ENCODE peak calls at places on chromosomes 16 and 17, in nine cellular contexts. One of them, this sample, is unnamed.

GRCh38 chr16:15643453-15644305 is 725 bp upstream of the MARF1 start:
- DNase-seq in lower leg skin: no peak
- DNase-seq in fibroblast of mammary gland: peak; percentile 66
- DNase-seq in suprapubic skin: no peak
- DNase-seq in NB4: peak; percentile 70
- DNase-seq in dorsolateral prefrontal cortex: no peak
- DNase-seq in left lung: no peak
- DNase-seq in fibroblast of the aortic adventitia: peak; percentile 79
- DNase-seq in Caco-2: no peak
- DNase-seq in this sample: no peak

GRCh38 chr16:48487287-48487686 is 102.1 kb upstream of the SIAH1 start:
- DNase-seq in lower leg skin: no peak
- DNase-seq in fibroblast of mammary gland: peak; percentile 19
- DNase-seq in suprapubic skin: no peak
- DNase-seq in NB4: no peak
- DNase-seq in dorsolateral prefrontal cortex: no peak
- DNase-seq in left lung: no peak
- DNase-seq in fibroblast of the aortic adventitia: no peak
- DNase-seq in Caco-2: no peak
- DNase-seq in this sample: no peak

GRCh38 chr16:85569615-85570212 is 43.4 kb upstream of the GSE1 start:
- DNase-seq in lower leg skin: no peak
- DNase-seq in fibroblast of mammary gland: peak; percentile 62
- DNase-seq in suprapubic skin: no peak
- DNase-seq in NB4: peak; percentile 92
- DNase-seq in dorsolateral prefrontal cortex: no peak
- DNase-seq in left lung: peak; percentile 64
- DNase-seq in fibroblast of the aortic adventitia: no peak
- DNase-seq in Caco-2: no peak
- DNase-seq in this sample: peak; percentile 78

GRCh38 chr17:74231846-74232713 is 18.7 kb downstream of the TTYH2 start:
- DNase-seq in lower leg skin: no peak
- DNase-seq in fibroblast of mammary gland: no peak
- DNase-seq in suprapubic skin: no peak
- DNase-seq in NB4: no peak
- DNase-seq in dorsolateral prefrontal cortex: no peak
- DNase-seq in left lung: no peak
- DNase-seq in fibroblast of the aortic adventitia: no peak
- DNase-seq in Caco-2: no peak
- DNase-seq in this sample: no peak

GRCh38 chr16:57628008-57628781 is at the start of gene ADGRG1:
- DNase-seq in lower leg skin: peak; percentile 93
- DNase-seq in fibroblast of mammary gland: peak; percentile 94
- DNase-seq in suprapubic skin: peak; percentile 82
- DNase-seq in NB4: peak; percentile 86
- DNase-seq in dorsolateral prefrontal cortex: peak; percentile 94
- DNase-seq in left lung: peak; percentile 76
- DNase-seq in fibroblast of the aortic adventitia: peak; percentile 94
- DNase-seq in Caco-2: no peak
- DNase-seq in this sample: no peak

GRCh38 chr17:36136031-36136430 is 32.4 kb downstream of the CCL4 start:
- DNase-seq in lower leg skin: peak; percentile 37
- DNase-seq in fibroblast of mammary gland: no peak
- DNase-seq in suprapubic skin: no peak
- DNase-seq in NB4: peak; percentile 63
- DNase-seq in dorsolateral prefrontal cortex: no peak
- DNase-seq in left lung: no peak
- DNase-seq in fibroblast of the aortic adventitia: no peak
- DNase-seq in Caco-2: no peak
- DNase-seq in this sample: no peak

GRCh38 chr16:66429290-66429962 is 2.3 kb downstream of the BEAN1 start:
- DNase-seq in lower leg skin: peak; percentile 74
- DNase-seq in fibroblast of mammary gland: no peak
- DNase-seq in suprapubic skin: no peak
- DNase-seq in NB4: no peak
- DNase-seq in dorsolateral prefrontal cortex: no peak
- DNase-seq in left lung: no peak
- DNase-seq in fibroblast of the aortic adventitia: no peak
- DNase-seq in Caco-2: no peak
- DNase-seq in this sample: no peak

GRCh38 chr17:19911033-19911432 is 43.3 kb upstream of the ULK2 start:
- DNase-seq in lower leg skin: no peak
- DNase-seq in fibroblast of mammary gland: no peak
- DNase-seq in suprapubic skin: no peak
- DNase-seq in NB4: no peak
- DNase-seq in dorsolateral prefrontal cortex: no peak
- DNase-seq in left lung: no peak
- DNase-seq in fibroblast of the aortic adventitia: no peak
- DNase-seq in Caco-2: no peak
- DNase-seq in this sample: no peak

GRCh38 chr16:86029131-86029741 is 130.3 kb downstream of the IRF8 start:
- DNase-seq in lower leg skin: peak; percentile 84
- DNase-seq in fibroblast of mammary gland: peak; percentile 13
- DNase-seq in suprapubic skin: peak; percentile 60
- DNase-seq in NB4: peak; percentile 47
- DNase-seq in dorsolateral prefrontal cortex: no peak
- DNase-seq in left lung: peak; percentile 29
- DNase-seq in fibroblast of the aortic adventitia: peak; percentile 30
- DNase-seq in Caco-2: peak; percentile 54
- DNase-seq in this sample: no peak

GRCh38 chr16:81779540-81780320 is 639 bp downstream of the PLCG2 start:
- DNase-seq in lower leg skin: peak; percentile 88
- DNase-seq in fibroblast of mammary gland: no peak
- DNase-seq in suprapubic skin: peak; percentile 63
- DNase-seq in NB4: peak; percentile 69
- DNase-seq in dorsolateral prefrontal cortex: no peak
- DNase-seq in left lung: peak; percentile 67
- DNase-seq in fibroblast of the aortic adventitia: no peak
- DNase-seq in Caco-2: no peak
- DNase-seq in this sample: no peak

GRCh38 chr16:19879241-19879792 is 5.3 kb downstream of the GPRC5B start:
- DNase-seq in lower leg skin: no peak
- DNase-seq in fibroblast of mammary gland: no peak
- DNase-seq in suprapubic skin: no peak
- DNase-seq in NB4: no peak
- DNase-seq in dorsolateral prefrontal cortex: peak; percentile 83
- DNase-seq in left lung: no peak
- DNase-seq in fibroblast of the aortic adventitia: peak; percentile 23
- DNase-seq in Caco-2: peak; percentile 53
- DNase-seq in this sample: no peak

GRCh38 chr17:21286771-21287702 is 2.5 kb downstream of the MAP2K3 start:
- DNase-seq in lower leg skin: peak; percentile 87
- DNase-seq in fibroblast of mammary gland: no peak
- DNase-seq in suprapubic skin: peak; percentile 71
- DNase-seq in NB4: peak; percentile 15
- DNase-seq in dorsolateral prefrontal cortex: no peak
- DNase-seq in left lung: peak; percentile 70
- DNase-seq in fibroblast of the aortic adventitia: no peak
- DNase-seq in Caco-2: no peak
- DNase-seq in this sample: no peak

GRCh38 chr16:48126801-48127644 is 28.8 kb downstream of the ABCC12 start:
- DNase-seq in lower leg skin: no peak
- DNase-seq in fibroblast of mammary gland: peak; percentile 98
- DNase-seq in suprapubic skin: no peak
- DNase-seq in NB4: peak; percentile 15
- DNase-seq in dorsolateral prefrontal cortex: no peak
- DNase-seq in left lung: peak; percentile 81
- DNase-seq in fibroblast of the aortic adventitia: peak; percentile 98
- DNase-seq in Caco-2: no peak
- DNase-seq in this sample: no peak

GRCh38 chr16:50273888-50274770 is 7.8 kb downstream of the ADCY7 start:
- DNase-seq in lower leg skin: no peak
- DNase-seq in fibroblast of mammary gland: no peak
- DNase-seq in suprapubic skin: peak; percentile 59
- DNase-seq in NB4: peak; percentile 94
- DNase-seq in dorsolateral prefrontal cortex: peak; percentile 41
- DNase-seq in left lung: peak; percentile 68
- DNase-seq in fibroblast of the aortic adventitia: no peak
- DNase-seq in Caco-2: no peak
- DNase-seq in this sample: peak; percentile 81

GRCh38 chr16:50272111-50272571 is 5.8 kb downstream of the ADCY7 start:
- DNase-seq in lower leg skin: no peak
- DNase-seq in fibroblast of mammary gland: no peak
- DNase-seq in suprapubic skin: peak; percentile 46
- DNase-seq in NB4: no peak
- DNase-seq in dorsolateral prefrontal cortex: peak; percentile 32
- DNase-seq in left lung: peak; percentile 47
- DNase-seq in fibroblast of the aortic adventitia: no peak
- DNase-seq in Caco-2: no peak
- DNase-seq in this sample: no peak

GRCh38 chr16:50274771-50275415 is 8.5 kb downstream of the ADCY7 start:
- DNase-seq in lower leg skin: no peak
- DNase-seq in fibroblast of mammary gland: no peak
- DNase-seq in suprapubic skin: peak; percentile 56
- DNase-seq in NB4: no peak
- DNase-seq in dorsolateral prefrontal cortex: peak; percentile 13
- DNase-seq in left lung: peak; percentile 32
- DNase-seq in fibroblast of the aortic adventitia: no peak
- DNase-seq in Caco-2: no peak
- DNase-seq in this sample: no peak

GRCh38 chr16:50272687-50273381 is 6.5 kb downstream of the ADCY7 start:
- DNase-seq in lower leg skin: no peak
- DNase-seq in fibroblast of mammary gland: no peak
- DNase-seq in suprapubic skin: peak; percentile 40
- DNase-seq in NB4: peak; percentile 73
- DNase-seq in dorsolateral prefrontal cortex: peak; percentile 19
- DNase-seq in left lung: peak; percentile 29
- DNase-seq in fibroblast of the aortic adventitia: no peak
- DNase-seq in Caco-2: no peak
- DNase-seq in this sample: no peak

GRCh38 chr16:50273382-50273690 is 7.0 kb downstream of the ADCY7 start:
- DNase-seq in lower leg skin: no peak
- DNase-seq in fibroblast of mammary gland: no peak
- DNase-seq in suprapubic skin: peak; percentile 52
- DNase-seq in NB4: no peak
- DNase-seq in dorsolateral prefrontal cortex: peak; percentile 7
- DNase-seq in left lung: peak; percentile 30
- DNase-seq in fibroblast of the aortic adventitia: no peak
- DNase-seq in Caco-2: no peak
- DNase-seq in this sample: no peak
- H3K4me3 ChIP-seq in lower leg skin: no peak overlapping the region
- H3K4me3 ChIP-seq in fibroblast of mammary gland: no peak overlapping the region
- H3K4me3 ChIP-seq in suprapubic skin: no peak overlapping the region
- H3K4me3 ChIP-seq in NB4: peak overlapping the region; percentile 73
- H3K4me3 ChIP-seq in dorsolateral prefrontal cortex: no peak overlapping the region
- H3K4me3 ChIP-seq in left lung: no peak overlapping the region
- H3K4me3 ChIP-seq in fibroblast of the aortic adventitia: no peak overlapping the region
- H3K4me3 ChIP-seq in Caco-2: no peak overlapping the region
- H3K4me3 ChIP-seq in this sample: no peak overlapping the region

GRCh38 chr16:4933871-4934395 is 3.0 kb downstream of the PPL start:
- DNase-seq in lower leg skin: peak; percentile 82
- DNase-seq in fibroblast of mammary gland: no peak
- DNase-seq in suprapubic skin: no peak
- DNase-seq in NB4: no peak
- DNase-seq in dorsolateral prefrontal cortex: no peak
- DNase-seq in left lung: no peak
- DNase-seq in fibroblast of the aortic adventitia: no peak
- DNase-seq in Caco-2: no peak
- DNase-seq in this sample: no peak

GRCh38 chr16:4933433-4933832 is 3.5 kb downstream of the PPL start:
- DNase-seq in lower leg skin: no peak
- DNase-seq in fibroblast of mammary gland: no peak
- DNase-seq in suprapubic skin: no peak
- DNase-seq in NB4: no peak
- DNase-seq in dorsolateral prefrontal cortex: no peak
- DNase-seq in left lung: no peak
- DNase-seq in fibroblast of the aortic adventitia: no peak
- DNase-seq in Caco-2: no peak
- DNase-seq in this sample: no peak

GRCh38 chr16:4936181-4936990 is 562 bp downstream of the PPL start:
- DNase-seq in lower leg skin: no peak
- DNase-seq in fibroblast of mammary gland: no peak
- DNase-seq in suprapubic skin: no peak
- DNase-seq in NB4: no peak
- DNase-seq in dorsolateral prefrontal cortex: no peak
- DNase-seq in left lung: peak; percentile 68
- DNase-seq in fibroblast of the aortic adventitia: no peak
- DNase-seq in Caco-2: peak; percentile 72
- DNase-seq in this sample: no peak

GRCh38 chr16:4935231-4935855 is 1.6 kb downstream of the PPL start:
- DNase-seq in lower leg skin: peak; percentile 99
- DNase-seq in fibroblast of mammary gland: peak; percentile 90
- DNase-seq in suprapubic skin: peak; percentile 97
- DNase-seq in NB4: peak; percentile 80
- DNase-seq in dorsolateral prefrontal cortex: no peak
- DNase-seq in left lung: peak; percentile 83
- DNase-seq in fibroblast of the aortic adventitia: peak; percentile 97
- DNase-seq in Caco-2: no peak
- DNase-seq in this sample: no peak

GRCh38 chr16:4934591-4934990 is 2.4 kb downstream of the PPL start:
- DNase-seq in lower leg skin: peak; percentile 84
- DNase-seq in fibroblast of mammary gland: no peak
- DNase-seq in suprapubic skin: no peak
- DNase-seq in NB4: no peak
- DNase-seq in dorsolateral prefrontal cortex: no peak
- DNase-seq in left lung: no peak
- DNase-seq in fibroblast of the aortic adventitia: no peak
- DNase-seq in Caco-2: no peak
- DNase-seq in this sample: no peak
- TF ChIP-seq CTCF in lower leg skin: no peak
- TF ChIP-seq CTCF in fibroblast of mammary gland: no peak
- TF ChIP-seq CTCF in suprapubic skin: no peak
- TF ChIP-seq CTCF in NB4: no peak
- TF ChIP-seq CTCF in dorsolateral prefrontal cortex: no peak
- TF ChIP-seq CTCF in left lung: no peak
- TF ChIP-seq CTCF in fibroblast of the aortic adventitia: no peak
- TF ChIP-seq CTCF in Caco-2: no peak
- TF ChIP-seq CTCF in this sample: no peak

GRCh38 chr17:81396722-81397313 is 1.6 kb downstream of the BAHCC1 start:
- DNase-seq in lower leg skin: no peak
- DNase-seq in fibroblast of mammary gland: peak; percentile 38
- DNase-seq in suprapubic skin: no peak
- DNase-seq in NB4: peak; percentile 69
- DNase-seq in dorsolateral prefrontal cortex: no peak
- DNase-seq in left lung: no peak
- DNase-seq in fibroblast of the aortic adventitia: peak; percentile 47
- DNase-seq in Caco-2: peak; percentile 81
- DNase-seq in this sample: no peak
- H3K4me3 ChIP-seq in lower leg skin: peak overlapping the region; percentile 39
- H3K4me3 ChIP-seq in fibroblast of mammary gland: peak overlapping the region; percentile 66
- H3K4me3 ChIP-seq in suprapubic skin: peak overlapping the region; percentile 86
- H3K4me3 ChIP-seq in NB4: peak overlapping the region; percentile 76
- H3K4me3 ChIP-seq in dorsolateral prefrontal cortex: peak overlapping the region; percentile 72
- H3K4me3 ChIP-seq in left lung: peak overlapping the region; percentile 45
- H3K4me3 ChIP-seq in fibroblast of the aortic adventitia: peak overlapping the region; percentile 71
- H3K4me3 ChIP-seq in Caco-2: peak overlapping the region; percentile 94
- H3K4me3 ChIP-seq in this sample: no peak overlapping the region

DNA sequence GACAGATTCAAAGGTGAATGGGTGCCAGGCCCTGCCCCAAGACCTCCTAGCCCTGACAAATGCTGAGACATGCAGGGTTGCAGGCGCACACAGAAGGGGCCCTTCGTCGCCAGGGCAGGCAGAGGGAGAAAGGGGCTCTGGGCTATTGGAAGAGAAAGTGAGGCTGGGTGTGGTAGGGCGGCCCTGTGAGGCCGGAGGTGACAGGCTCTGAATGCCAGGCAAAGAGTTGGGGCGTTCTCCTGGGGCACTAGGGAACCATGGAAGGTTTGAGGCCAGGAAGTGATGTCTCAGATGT is 26.4 kb upstream of the NXPH3 start:
- DNase-seq in lower leg skin: peak; percentile 59
- DNase-seq in fibroblast of mammary gland: no peak
- DNase-seq in suprapubic skin: peak; percentile 37
- DNase-seq in NB4: no peak
- DNase-seq in dorsolateral prefrontal cortex: no peak
- DNase-seq in left lung: no peak
- DNase-seq in fibroblast of the aortic adventitia: no peak
- DNase-seq in Caco-2: peak; percentile 37
- DNase-seq in this sample: no peak
- TF ChIP-seq CTCF in lower leg skin: no peak
- TF ChIP-seq CTCF in fibroblast of mammary gland: no peak
- TF ChIP-seq CTCF in suprapubic skin: no peak
- TF ChIP-seq CTCF in NB4: no peak
- TF ChIP-seq CTCF in dorsolateral prefrontal cortex: no peak
- TF ChIP-seq CTCF in left lung: no peak
- TF ChIP-seq CTCF in fibroblast of the aortic adventitia: no peak
- TF ChIP-seq CTCF in Caco-2: no peak
- TF ChIP-seq CTCF in this sample: no peak

This sample was measured in GM12864.